ENCODE peak calls at places on chromosome 17, in five cellular contexts. W is A549; I is activated naive CD4-positive, alpha-beta T cell treated with anti-CD3 and anti-CD28 coated beads, Interleukin-2, amount 10 ng/mL, durations not matched to agents 7 days and 5 days; Z is GM23338; K is HFF-Myc. L is an unnamed sample.

GRCh38 chr17:20066253-20066652 is 57.1 kb downstream of the SPECC1 start:
- DNase-seq in W (peak), I (no peak), Z (no peak), K (peak), L (no peak)

GRCh38 chr17:35372846-35373531 is 432 bp downstream of the SLFN11 start:
- DNase-seq in W (no peak), I (peak), Z (peak), K (no peak), L (no peak)

GRCh38 chr17:7173687-7174602 is 5.2 kb downstream of the ASGR1 start:
- DNase-seq in W (no peak), I (peak), Z (peak), K (no peak), L (no peak)

GRCh38 chr17:66915204-66915611 is 49.3 kb upstream of the CACNG4 start:
- DNase-seq in W (peak), I (no peak), Z (peak), K (no peak), L (no peak)

GRCh38 chr17:28547096-28547622 is 5.3 kb downstream of the UNC119 start:
- DNase-seq in W (no peak), I (no peak), Z (no peak), K (no peak), L (no peak)

GRCh38 chr17:58060596-58061191 is 22.5 kb upstream of the DYNLL2 start:
- DNase-seq in W (no peak), I (no peak), Z (no peak), K (no peak), L (no peak)

GRCh38 chr17:74680941-74681340 is 31.8 kb downstream of the CD300LF start:
- DNase-seq in W (no peak), I (no peak), Z (no peak), K (no peak), L (no peak)

GRCh38 chr17:82647593-82648164 is 565 bp downstream of the WDR45B start:
- DNase-seq in W (no peak), I (peak), Z (peak), K (no peak), L (no peak)

GRCh38 chr17:10618202-10618635 is 38.9 kb downstream of the MYH3 start:
- DNase-seq in W (peak), I (peak), Z (peak), K (peak), L (no peak)

GRCh38 chr17:43745541-43745940 is 13.1 kb downstream of the SOST start:
- DNase-seq in W (no peak), I (no peak), Z (no peak), K (no peak), L (no peak)

GRCh38 chr17:77906377-77906871 is 52.1 kb upstream of the TNRC6C start:
- DNase-seq in W (no peak), I (no peak), Z (no peak), K (no peak), L (no peak)

GRCh38 chr17:35161281-35161761 is 13.7 kb downstream of the UNC45B start:
- DNase-seq in W (no peak), I (peak), Z (no peak), K (no peak), L (no peak)

GRCh38 chr17:71753070-71753469 is 367.8 kb upstream of the SOX9 start:
- DNase-seq in W (no peak), I (no peak), Z (no peak), K (no peak), L (no peak)

GRCh38 chr17:71792966-71793365 is 327.9 kb upstream of the SOX9 start:
- DNase-seq in W (no peak), I (no peak), Z (peak), K (no peak), L (no peak)

GRCh38 chr17:16936536-16937310 is 35.2 kb downstream of the TNFRSF13B start:
- DNase-seq in W (no peak), I (no peak), Z (no peak), K (no peak), L (no peak)

GRCh38 chr17:8762012-8762411 is 3.7 kb upstream of the SPDYE4 start:
- DNase-seq in W (no peak), I (no peak), Z (no peak), K (no peak), L (no peak)

GRCh38 chr17:13001991-13002615 is 15.7 kb downstream of the ELAC2 start:
- DNase-seq in W (no peak), I (no peak), Z (no peak), K (no peak), L (peak)

GRCh38 chr17:19664821-19665181 is 16.2 kb downstream of the ALDH3A2 start:
- DNase-seq in W (no peak), I (no peak), Z (no peak), K (no peak), L (no peak)

GRCh38 chr17:7356072-7356549 is 1.2 kb downstream of the TMEM95 start:
- DNase-seq in W (peak), I (peak), Z (peak), K (no peak), L (peak)

GRCh38 chr17:78124081-78124835 is 4.3 kb downstream of the TMC6 start:
- DNase-seq in W (no peak), I (no peak), Z (no peak), K (no peak), L (no peak)

GRCh38 chr17:2172447-2172938 is 117.6 kb downstream of the HIC1 start:
- DNase-seq in W (peak), I (no peak), Z (no peak), K (no peak), L (no peak)

GRCh38 chr17:60888812-60889709 is 211.4 kb downstream of the BCAS3 start:
- DNase-seq in W (no peak), I (no peak), Z (no peak), K (no peak), L (no peak)

GRCh38 chr17:9821921-9822320 is at the start of gene GSG1L2:
- DNase-seq in W (no peak), I (no peak), Z (no peak), K (no peak), L (no peak)

GRCh38 chr17:1473841-1474240 is 17.8 kb upstream of the CRK start:
- DNase-seq in W (no peak), I (peak), Z (no peak), K (no peak), L (no peak)

GRCh38 chr17:42928714-42929496 is 28.3 kb downstream of the G6PC1 start:
- DNase-seq in W (peak), I (peak), Z (peak), K (peak), L (no peak)

GRCh38 chr17:8326591-8327583 is 12.8 kb upstream of the ODF4 start:
- DNase-seq in W (no peak), I (peak), Z (peak), K (no peak), L (no peak)

GRCh38 chr17:67477687-67478086 is 100.6 kb downstream of the PITPNC1 start:
- DNase-seq in W (no peak), I (peak), Z (no peak), K (no peak), L (no peak)

GRCh38 chr17:2981325-2981724 is 82.1 kb downstream of the OR1D5 start:
- DNase-seq in W (no peak), I (no peak), Z (no peak), K (no peak), L (no peak)

GRCh38 chr17:30405161-30405560 is 26.4 kb downstream of the CPD start:
- DNase-seq in W (no peak), I (no peak), Z (peak), K (no peak), L (no peak)

GRCh38 chr17:48296453-48296852 is 133.6 kb downstream of the SKAP1 start:
- DNase-seq in W (no peak), I (no peak), Z (no peak), K (no peak), L (no peak)

GRCh38 chr17:62085511-62086408 is 20.7 kb upstream of the MED13 start:
- DNase-seq in W (no peak), I (peak), Z (no peak), K (no peak), L (no peak)

GRCh38 chr17:32915108-32915700 is 12.7 kb upstream of the TMEM98 start:
- DNase-seq in W (no peak), I (no peak), Z (no peak), K (no peak), L (no peak)

GRCh38 chr17:29148257-29148789 is 31.9 kb downstream of the MYO18A start:
- DNase-seq in W (peak), I (no peak), Z (peak), K (no peak), L (no peak)

GRCh38 chr17:75764711-75765421 is at the start of gene GALK1:
- DNase-seq in W (peak), I (peak), Z (peak), K (no peak), L (no peak)

GRCh38 chr17:41539071-41539492 is 11.0 kb upstream of the KRT19 start:
- DNase-seq in W (no peak), I (no peak), Z (no peak), K (no peak), L (no peak)

GRCh38 chr17:65058615-65059014 is 2.1 kb upstream of the GNA13 start:
- DNase-seq in W (no peak), I (no peak), Z (no peak), K (no peak), L (no peak)

GRCh38 chr17:80339731-80340456 is 75.1 kb upstream of the ENDOV start:
- DNase-seq in W (no peak), I (no peak), Z (no peak), K (no peak), L (no peak)

L was measured in cerebellar nuclear complex.